ENCODE peak calls at places on chromosomes 3 and 15, in seven cellular contexts. U is pancreas, T is aorta, K is tibial artery, S is A673, M is Peyer's patch, E is cardiac muscle cell. N is an unnamed sample.

GRCh38 chr3:64149886-64150285 is 75.4 kb downstream of the PRICKLE2 start:
- DNase-seq in U (no peak), T (no peak), K (no peak), S (no peak), M (no peak), E (no peak), N (no peak)

GRCh38 chr3:16427309-16427965 is 86.1 kb downstream of the RFTN1 start:
- DNase-seq in U (no peak), T (no peak), K (no peak), S (no peak), M (no peak), E (peak; percentile 14), N (no peak)

GRCh38 chr3:127849368-127849767 is 27.1 kb upstream of the MGLL start:
- DNase-seq in U (no peak), T (no peak), K (no peak), S (no peak), M (no peak), E (no peak), N (no peak)

GRCh38 chr3:153173758-153174516 is 11.9 kb downstream of the RAP2B start:
- DNase-seq in U (no peak), T (no peak), K (no peak), S (no peak), M (no peak), E (no peak), N (no peak)

GRCh38 chr3:72930754-72931153 is 42.9 kb downstream of the GXYLT2 start:
- DNase-seq in U (no peak), T (no peak), K (no peak), S (no peak), M (no peak), E (no peak), N (no peak)

GRCh38 chr3:72310028-72310987 is 525.4 kb upstream of the PROK2 start:
- DNase-seq in U (peak; percentile 22), T (no peak), K (peak; percentile 72), S (peak; percentile 42), M (peak; percentile 63), E (no peak), N (no peak)

GRCh38 chr3:160010578-160010977 is 21.9 kb downstream of the IL12A start:
- DNase-seq in U (no peak), T (no peak), K (no peak), S (no peak), M (no peak), E (no peak), N (no peak)

GRCh38 chr15:49135893-49136292 is 19.5 kb downstream of the COPS2 start:
- DNase-seq in U (no peak), T (no peak), K (no peak), S (no peak), M (no peak), E (no peak), N (no peak)

GRCh38 chr15:100207053-100207452 is 134.7 kb downstream of the ADAMTS17 start:
- DNase-seq in U (peak; percentile 50), T (no peak), K (no peak), S (no peak), M (no peak), E (peak; percentile 32), N (peak; percentile 21)

GRCh38 chr3:197023998-197024651 is 5.5 kb downstream of the MELTF start:
- DNase-seq in U (no peak), T (no peak), K (peak; percentile 56), S (no peak), M (no peak), E (no peak), N (peak; percentile 50)

GRCh38 chr15:25775317-25775912 is 87.7 kb downstream of the ATP10A start:
- DNase-seq in U (peak; percentile 9), T (peak; percentile 77), K (no peak), S (no peak), M (no peak), E (no peak), N (peak; percentile 63)

GRCh38 chr3:52779011-52779410 is 1.6 kb downstream of the ITIH1 start:
- DNase-seq in U (no peak), T (peak; percentile 50), K (no peak), S (no peak), M (no peak), E (no peak), N (no peak)

GRCh38 chr3:15241341-15241740 is 35.3 kb downstream of the CAPN7 start:
- DNase-seq in U (no peak), T (peak; percentile 77), K (no peak), S (peak; percentile 42), M (no peak), E (peak; percentile 20), N (no peak)

GRCh38 chr3:105365536-105366301 is 990 bp upstream of the ALCAM start:
- DNase-seq in U (peak; percentile 48), T (no peak), K (no peak), S (peak; percentile 62), M (no peak), E (peak; percentile 23), N (no peak)

GRCh38 chr3:197888511-197888910 is 61.5 kb upstream of the RPL35A start:
- DNase-seq in U (no peak), T (no peak), K (no peak), S (no peak), M (no peak), E (no peak), N (no peak)

GRCh38 chr15:71588746-71589145 is 221.6 kb upstream of the NR2E3 start:
- DNase-seq in U (no peak), T (no peak), K (no peak), S (no peak), M (no peak), E (no peak), N (no peak)

GRCh38 chr15:36885709-36886108 is 214.6 kb downstream of the MEIS2 start:
- DNase-seq in U (no peak), T (no peak), K (no peak), S (no peak), M (no peak), E (no peak), N (no peak)

GRCh38 chr3:30878862-30879261 is 15.6 kb downstream of the GADL1 start:
- DNase-seq in U (no peak), T (no peak), K (no peak), S (no peak), M (no peak), E (no peak), N (no peak)

GRCh38 chr3:133799794-133800585 is 5.6 kb upstream of the SRPRB start:
- DNase-seq in U (no peak), T (no peak), K (no peak), S (peak; percentile 17), M (no peak), E (no peak), N (no peak)

GRCh38 chr15:62119224-62119925 is 45.7 kb downstream of the C2CD4B start:
- DNase-seq in U (no peak), T (no peak), K (no peak), S (peak; percentile 87), M (no peak), E (no peak), N (no peak)

GRCh38 chr3:48465531-48466378 is 19.2 kb downstream of the ATRIP start:
- DNase-seq in U (peak; percentile 100), T (peak; percentile 98), K (peak; percentile 100), S (peak; percentile 85), M (peak; percentile 93), E (peak; percentile 92), N (peak; percentile 99)
- H3K4me1 ChIP-seq in U (peaks cover 22% of the 10 kb centered on the region), T (no peaks in the 10 kb centered on the region), K (peaks cover 52% of the 10 kb centered on the region), S (peaks cover 12% of the 10 kb centered on the region), M (no peaks in the 10 kb centered on the region), E (peaks cover 9% of the 10 kb centered on the region), N (peaks cover 10% of the 10 kb centered on the region)

GRCh38 chr3:47420511-47421484 is 40.0 kb downstream of the PTPN23 start:
- DNase-seq in U (peak; percentile 77), T (peak; percentile 95), K (peak; percentile 91), S (peak; percentile 87), M (peak; percentile 89), E (peak; percentile 87), N (peak; percentile 70)
- H3K36me3 ChIP-seq in U (peaks cover 6% of the 10 kb centered on the region), T (peaks cover 3% of the 10 kb centered on the region), K (peaks cover 66% of the 10 kb centered on the region), S (peaks cover 5% of the 10 kb centered on the region), M (no peaks in the 10 kb centered on the region), E (peaks cover 12% of the 10 kb centered on the region), N (peaks cover 30% of the 10 kb centered on the region)

GRCh38 chr3:128854382-128854939 is 25.0 kb upstream of the ACAD9 start:
- DNase-seq in U (no peak), T (no peak), K (no peak), S (no peak), M (no peak), E (no peak), N (no peak)

GRCh38 chr3:128851601-128852000 is 27.8 kb upstream of the ACAD9 start:
- DNase-seq in U (no peak), T (no peak), K (no peak), S (no peak), M (no peak), E (no peak), N (no peak)

GRCh38 chr3:128858167-128858566 is 21.3 kb upstream of the ACAD9 start:
- DNase-seq in U (no peak), T (no peak), K (no peak), S (no peak), M (no peak), E (no peak), N (no peak)

GRCh38 chr3:128853826-128854225 is 25.6 kb upstream of the ACAD9 start:
- DNase-seq in U (no peak), T (no peak), K (no peak), S (no peak), M (no peak), E (no peak), N (no peak)

GRCh38 chr3:128855574-128855973 is 23.8 kb upstream of the ACAD9 start:
- DNase-seq in U (no peak), T (no peak), K (no peak), S (no peak), M (no peak), E (no peak), N (no peak)
- H3K9me3 ChIP-seq in U (no peaks in the 10 kb centered on the region), T (peaks cover 9% of the 10 kb centered on the region), K (peaks cover 14% of the 10 kb centered on the region), S (peaks cover 20% of the 10 kb centered on the region), M (peaks cover 22% of the 10 kb centered on the region), E (no peaks in the 10 kb centered on the region), N (peaks cover 15% of the 10 kb centered on the region)

GRCh38 chr15:70261083-70261482 is 163.4 kb upstream of the TLE3 start:
- DNase-seq in U (no peak), T (no peak), K (no peak), S (no peak), M (no peak), E (no peak), N (no peak)
- H3K4me1 ChIP-seq in U (no peaks in the 10 kb centered on the region), T (no peaks in the 10 kb centered on the region), K (peaks cover 8% of the 10 kb centered on the region), S (peaks cover 13% of the 10 kb centered on the region), M (no peaks in the 10 kb centered on the region), E (peaks cover 16% of the 10 kb centered on the region), N (no peaks in the 10 kb centered on the region)